ENCODE peak calls at places on chromosome 11, in eight cellular contexts. One of them, this sample, is unnamed.

GRCh38 chr11:18594999-18595749 is 4.4 kb upstream of the MISFA start:
- DNase-seq in GM23338: no peak
- DNase-seq in K562: no peak
- DNase-seq in endothelial cell of umbilical vein: no peak
- DNase-seq in H1: no peak
- DNase-seq in HCT116: no peak
- DNase-seq in HepG2: no peak
- DNase-seq in GM12878: no peak
- DNase-seq in this sample: no peak

GRCh38 chr11:116993599-116993998 is 104.6 kb downstream of the SIK3 start:
- DNase-seq in HepG2: no peak
- DNase-seq in GM23338: peak
- DNase-seq in H1: no peak
- DNase-seq in GM12878: no peak
- DNase-seq in K562: no peak
- DNase-seq in HCT116: no peak
- DNase-seq in endothelial cell of umbilical vein: peak
- DNase-seq in this sample: no peak

GRCh38 chr11:117387992-117388765 is 60.5 kb downstream of the CEP164 start:
- DNase-seq in HepG2: no peak
- DNase-seq in endothelial cell of umbilical vein: no peak
- DNase-seq in K562: no peak
- DNase-seq in HCT116: no peak
- DNase-seq in GM12878: no peak
- DNase-seq in GM23338: no peak
- DNase-seq in H1: no peak
- DNase-seq in this sample: no peak

GRCh38 chr11:8759634-8760033 is 77.0 kb downstream of the RPL27A start:
- DNase-seq in H1: no peak
- DNase-seq in endothelial cell of umbilical vein: no peak
- DNase-seq in K562: no peak
- DNase-seq in GM23338: no peak
- DNase-seq in HCT116: no peak
- DNase-seq in GM12878: no peak
- DNase-seq in HepG2: no peak
- DNase-seq in this sample: no peak

GRCh38 chr11:12922418-12922817 is 86.7 kb upstream of the RASSF10 start:
- DNase-seq in GM23338: no peak
- DNase-seq in GM12878: no peak
- DNase-seq in K562: no peak
- DNase-seq in H1: no peak
- DNase-seq in endothelial cell of umbilical vein: no peak
- DNase-seq in HepG2: no peak
- DNase-seq in HCT116: no peak
- DNase-seq in this sample: no peak

GRCh38 chr11:16012125-16012751 is 344.1 kb downstream of the SOX6 start:
- DNase-seq in GM23338: no peak
- DNase-seq in HCT116: no peak
- DNase-seq in endothelial cell of umbilical vein: peak
- DNase-seq in K562: no peak
- DNase-seq in H1: no peak
- DNase-seq in GM12878: no peak
- DNase-seq in HepG2: no peak
- DNase-seq in this sample: no peak

GRCh38 chr11:10268746-10269487 is 25.1 kb downstream of the SBF2 start:
- DNase-seq in GM23338: no peak
- DNase-seq in HCT116: no peak
- DNase-seq in K562: no peak
- DNase-seq in endothelial cell of umbilical vein: no peak
- DNase-seq in H1: no peak
- DNase-seq in HepG2: no peak
- DNase-seq in GM12878: no peak
- DNase-seq in this sample: no peak

GRCh38 chr11:121082670-121083069 is 18.4 kb upstream of the TECTA start:
- DNase-seq in HCT116: no peak
- DNase-seq in GM23338: peak
- DNase-seq in H1: peak
- DNase-seq in HepG2: no peak
- DNase-seq in endothelial cell of umbilical vein: peak
- DNase-seq in K562: no peak
- DNase-seq in GM12878: no peak
- DNase-seq in this sample: no peak

GRCh38 chr11:60130496-60130895 is 42.0 kb downstream of the MS4A2 start:
- DNase-seq in HepG2: peak
- DNase-seq in H1: no peak
- DNase-seq in HCT116: peak
- DNase-seq in endothelial cell of umbilical vein: peak
- DNase-seq in GM12878: no peak
- DNase-seq in K562: peak
- DNase-seq in GM23338: peak
- DNase-seq in this sample: peak

GRCh38 chr11:40722179-40722795 is 737.2 kb downstream of the LRRC4C start:
- DNase-seq in H1: peak
- DNase-seq in K562: peak
- DNase-seq in GM23338: peak
- DNase-seq in GM12878: no peak
- DNase-seq in endothelial cell of umbilical vein: peak
- DNase-seq in HCT116: no peak
- DNase-seq in HepG2: peak
- DNase-seq in this sample: no peak

GRCh38 chr11:1393038-1393710 is 3.4 kb downstream of the BRSK2 start:
- DNase-seq in endothelial cell of umbilical vein: no peak
- DNase-seq in GM23338: no peak
- DNase-seq in HCT116: no peak
- DNase-seq in K562: no peak
- DNase-seq in HepG2: no peak
- DNase-seq in H1: no peak
- DNase-seq in GM12878: no peak
- DNase-seq in this sample: no peak

GRCh38 chr11:8070417-8071101 is 10.5 kb upstream of the TUB start:
- DNase-seq in GM12878: no peak
- DNase-seq in endothelial cell of umbilical vein: peak
- DNase-seq in HepG2: peak
- DNase-seq in H1: no peak
- DNase-seq in HCT116: peak
- DNase-seq in K562: peak
- DNase-seq in GM23338: peak
- DNase-seq in this sample: no peak

GRCh38 chr11:72239296-72239848 is 4.6 kb downstream of the PHOX2A start:
- DNase-seq in HCT116: no peak
- DNase-seq in K562: no peak
- DNase-seq in GM12878: no peak
- DNase-seq in endothelial cell of umbilical vein: no peak
- DNase-seq in HepG2: no peak
- DNase-seq in H1: peak
- DNase-seq in GM23338: peak
- DNase-seq in this sample: no peak

GRCh38 chr11:72238492-72239295 is 5.3 kb downstream of the PHOX2A start:
- DNase-seq in H1: no peak
- DNase-seq in HCT116: no peak
- DNase-seq in HepG2: no peak
- DNase-seq in GM23338: peak
- DNase-seq in K562: no peak
- DNase-seq in GM12878: no peak
- DNase-seq in endothelial cell of umbilical vein: no peak
- DNase-seq in this sample: no peak

GRCh38 chr11:72241290-72241781 is 2.6 kb downstream of the PHOX2A start:
- DNase-seq in K562: no peak
- DNase-seq in HepG2: no peak
- DNase-seq in GM12878: no peak
- DNase-seq in GM23338: peak
- DNase-seq in HCT116: no peak
- DNase-seq in endothelial cell of umbilical vein: no peak
- DNase-seq in H1: peak
- DNase-seq in this sample: no peak

GRCh38 chr11:72240461-72241289 is 3.3 kb downstream of the PHOX2A start:
- DNase-seq in endothelial cell of umbilical vein: no peak
- DNase-seq in K562: no peak
- DNase-seq in GM12878: no peak
- DNase-seq in HCT116: no peak
- DNase-seq in HepG2: no peak
- DNase-seq in GM23338: peak
- DNase-seq in H1: peak
- DNase-seq in this sample: no peak

GRCh38 chr11:72239849-72240460 is 4.0 kb downstream of the PHOX2A start:
- DNase-seq in endothelial cell of umbilical vein: no peak
- DNase-seq in HepG2: no peak
- DNase-seq in GM12878: no peak
- DNase-seq in H1: peak
- DNase-seq in HCT116: no peak
- DNase-seq in K562: no peak
- DNase-seq in GM23338: peak
- DNase-seq in this sample: no peak
- TF ChIP-seq EZH2 in endothelial cell of umbilical vein: peak
- TF ChIP-seq EZH2 in HepG2: no peak
- TF ChIP-seq EZH2 in GM12878: no peak
- TF ChIP-seq EZH2 in H1: peak
- TF ChIP-seq EZH2 in HCT116: no peak
- TF ChIP-seq EZH2 in K562: no peak
- TF ChIP-seq EZH2 in GM23338: no peak
- TF ChIP-seq EZH2 in this sample: no peak

DNA sequence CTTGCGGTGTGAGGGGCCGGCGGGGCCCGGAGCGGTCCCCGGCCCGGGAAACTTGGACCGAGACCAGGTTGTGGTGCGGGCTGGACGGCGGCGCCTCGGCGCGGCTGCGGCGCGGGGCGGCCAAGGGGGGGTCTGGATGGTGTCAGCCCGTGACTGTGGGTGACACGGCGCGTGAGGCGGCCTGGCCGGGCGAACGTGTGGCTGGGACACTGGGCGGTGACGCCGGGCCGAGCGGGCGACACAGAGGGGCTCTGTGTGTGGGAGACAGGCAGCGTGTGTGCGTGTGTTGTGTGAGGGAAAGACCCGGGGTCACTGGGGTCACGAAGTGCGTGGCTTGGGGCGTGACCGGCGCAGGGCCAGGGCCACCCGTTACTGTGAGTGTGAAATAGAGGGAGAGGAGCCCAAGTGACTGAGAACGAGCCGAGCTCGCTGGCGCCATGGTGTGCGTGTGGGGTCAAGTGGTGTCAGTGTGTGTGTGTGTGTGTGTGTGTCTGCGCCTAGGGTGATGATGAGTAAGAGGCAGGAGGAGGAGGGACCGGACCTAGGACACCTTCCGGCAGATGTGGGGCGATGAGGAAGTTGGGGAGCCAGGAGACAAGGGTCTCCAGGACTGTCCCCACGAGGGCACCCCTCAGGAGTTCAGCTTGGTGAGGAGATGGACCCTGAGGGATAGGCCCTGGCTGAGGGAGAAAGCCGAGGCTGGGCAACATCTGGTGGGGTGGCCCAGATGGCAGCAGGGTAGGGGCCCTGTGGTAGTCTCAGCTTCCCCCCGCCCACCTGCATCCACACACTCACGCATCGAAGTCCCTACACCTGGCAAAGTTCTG is 817 bp downstream of the RELT start:
- DNase-seq in endothelial cell of umbilical vein: peak
- DNase-seq in HepG2: peak
- DNase-seq in GM12878: no peak
- DNase-seq in K562: peak
- DNase-seq in GM23338: peak
- DNase-seq in H1: no peak
- DNase-seq in HCT116: peak
- DNase-seq in this sample: no peak
- TF ChIP-seq POLR2AphosphoS5 in endothelial cell of umbilical vein: peak
- TF ChIP-seq POLR2AphosphoS5 in HepG2: no peak
- TF ChIP-seq POLR2AphosphoS5 in GM12878: peak
- TF ChIP-seq POLR2AphosphoS5 in K562: peak
- TF ChIP-seq POLR2AphosphoS5 in GM23338: no peak
- TF ChIP-seq POLR2AphosphoS5 in H1: no peak
- TF ChIP-seq POLR2AphosphoS5 in HCT116: peak
- TF ChIP-seq POLR2AphosphoS5 in this sample: no peak

GRCh38 chr11:70716986-70717775 is 318.9 kb downstream of the CTTN start:
- DNase-seq in K562: no peak
- DNase-seq in GM12878: no peak
- DNase-seq in H1: no peak
- DNase-seq in HepG2: no peak
- DNase-seq in endothelial cell of umbilical vein: no peak
- DNase-seq in GM23338: no peak
- DNase-seq in HCT116: no peak
- DNase-seq in this sample: no peak
- TF ChIP-seq EZH2 in K562: no peak
- TF ChIP-seq EZH2 in GM12878: no peak
- TF ChIP-seq EZH2 in H1: no peak
- TF ChIP-seq EZH2 in HepG2: no peak
- TF ChIP-seq EZH2 in endothelial cell of umbilical vein: no peak
- TF ChIP-seq EZH2 in GM23338: no peak
- TF ChIP-seq EZH2 in HCT116: no peak
- TF ChIP-seq EZH2 in this sample: no peak

DNA sequence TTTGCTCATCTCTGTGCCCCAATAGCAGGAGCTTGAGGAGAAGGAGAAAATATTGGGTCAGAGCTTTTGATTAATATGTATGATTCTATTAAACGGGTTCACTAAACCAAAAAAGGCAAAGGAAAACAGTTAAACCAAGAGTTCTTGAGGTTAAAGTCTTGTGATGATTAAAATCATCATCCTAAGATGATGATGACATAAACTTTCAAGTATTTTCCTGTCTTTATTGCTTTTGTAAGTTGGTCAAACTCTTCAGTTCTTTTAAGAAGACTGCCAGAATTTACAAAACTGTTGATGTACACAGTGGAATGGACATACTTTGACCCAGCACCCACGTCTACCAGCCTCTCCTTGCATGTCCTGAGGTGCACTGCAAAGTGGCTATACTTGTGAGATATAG is 41.0 kb downstream of the FDX1 start:
- DNase-seq in HCT116: no peak
- DNase-seq in H1: no peak
- DNase-seq in endothelial cell of umbilical vein: no peak
- DNase-seq in HepG2: no peak
- DNase-seq in GM12878: no peak
- DNase-seq in K562: no peak
- DNase-seq in GM23338: no peak
- DNase-seq in this sample: no peak
- TF ChIP-seq POLR2AphosphoS5 in HCT116: no peak
- TF ChIP-seq POLR2AphosphoS5 in H1: no peak
- TF ChIP-seq POLR2AphosphoS5 in endothelial cell of umbilical vein: no peak
- TF ChIP-seq POLR2AphosphoS5 in HepG2: no peak
- TF ChIP-seq POLR2AphosphoS5 in GM12878: no peak
- TF ChIP-seq POLR2AphosphoS5 in K562: no peak
- TF ChIP-seq POLR2AphosphoS5 in GM23338: no peak
- TF ChIP-seq POLR2AphosphoS5 in this sample: no peak

GRCh38 chr11:29438815-29439214 is 578.0 kb downstream of the KCNA4 start:
- DNase-seq in GM12878: no peak
- DNase-seq in H1: no peak
- DNase-seq in HepG2: no peak
- DNase-seq in endothelial cell of umbilical vein: no peak
- DNase-seq in HCT116: no peak
- DNase-seq in K562: no peak
- DNase-seq in GM23338: no peak
- DNase-seq in this sample: no peak
- TF ChIP-seq EZH2 in GM12878: no peak
- TF ChIP-seq EZH2 in H1: no peak
- TF ChIP-seq EZH2 in HepG2: no peak
- TF ChIP-seq EZH2 in endothelial cell of umbilical vein: no peak
- TF ChIP-seq EZH2 in HCT116: no peak
- TF ChIP-seq EZH2 in K562: no peak
- TF ChIP-seq EZH2 in GM23338: no peak
- TF ChIP-seq EZH2 in this sample: no peak

This sample was measured in SK-N-MC.